ENCODE peak calls at places on chromosomes 4 and X, in six cellular contexts. K is gastrocnemius medialis, D is cardiac muscle cell, L is COR-L47, N is HTR-8/SVneo, Z is Ammon's horn. M is an unnamed sample.

GRCh38 chr4:8540072-8540471 is 40.1 kb upstream of the GPR78 start:
- DNase-seq in D (no peak), Z (peak; percentile 46), K (no peak), N (no peak), L (no peak), M (no peak)

GRCh38 chr4:119523399-119523798 is 105.2 kb downstream of the PDE5A start:
- DNase-seq in N (no peak), K (no peak), D (no peak), Z (no peak), L (no peak), M (no peak)

GRCh38 chrX:96889726-96890125 is 6.0 kb downstream of the RPA4 start:
- DNase-seq in K (no peak), L (no peak), D (no peak), Z (no peak), N (no peak), M (no peak)

GRCh38 chr4:78560296-78560963 is 8.9 kb downstream of the ANXA3 start:
- DNase-seq in Z (no peak), N (peak; percentile 34), D (no peak), K (no peak), L (no peak), M (peak; percentile 39)

GRCh38 chr4:180539284-180539683 is 1703.9 kb upstream of the TENM3 start:
- DNase-seq in N (no peak), Z (no peak), D (no peak), K (no peak), L (no peak), M (no peak)

GRCh38 chr4:188930822-188931221 is 791.6 kb downstream of the TRIML1 start:
- DNase-seq in K (no peak), D (no peak), L (no peak), Z (no peak), N (no peak), M (no peak)

GRCh38 chr4:155497306-155497705 is 120.5 kb upstream of the MAP9 start:
- DNase-seq in Z (no peak), K (no peak), L (no peak), D (no peak), N (no peak), M (no peak)

GRCh38 chrX:21725498-21725897 is 32.4 kb downstream of the SMPX start:
- DNase-seq in Z (peak; percentile 25), K (no peak), D (peak; percentile 20), L (peak; percentile 27), N (peak; percentile 39), M (no peak)

GRCh38 chr4:153850525-153851280 is 61.8 kb upstream of the SFRP2 start:
- DNase-seq in D (peak; percentile 49), K (no peak), L (no peak), Z (no peak), N (no peak), M (no peak)

GRCh38 chr4:525660-526059 is 26.6 kb downstream of the PIGG start:
- DNase-seq in D (no peak), K (no peak), N (no peak), L (no peak), Z (no peak), M (no peak)

GRCh38 chr4:52670121-52670520 is 11.0 kb upstream of the USP46 start:
- DNase-seq in K (no peak), Z (no peak), N (no peak), D (no peak), L (no peak), M (no peak)

GRCh38 chr4:175927121-175927520 is 115.1 kb upstream of the GPM6A start:
- DNase-seq in Z (no peak), D (no peak), L (no peak), K (no peak), N (no peak), M (no peak)

GRCh38 chr4:120731561-120731960 is 191.0 kb downstream of the PRDM5 start:
- DNase-seq in K (no peak), D (peak; percentile 36), N (no peak), L (no peak), Z (no peak), M (no peak)

GRCh38 chr4:179624768-179625181 is 2182.5 kb upstream of the AGA start:
- DNase-seq in D (peak; percentile 40), Z (no peak), N (peak; percentile 49), K (no peak), L (no peak), M (no peak)

GRCh38 chrX:119073200-119073905 is 560 bp downstream of the CT47C1 start:
- DNase-seq in N (no peak), L (no peak), Z (no peak), K (no peak), D (no peak), M (no peak)

GRCh38 chr4:79913581-79913980 is 159.4 kb downstream of the ANTXR2 start:
- DNase-seq in Z (no peak), D (peak; percentile 32), N (no peak), L (no peak), K (no peak), M (no peak)

GRCh38 chrX:108122748-108123147 is 31.2 kb downstream of the ATG4A start:
- DNase-seq in D (no peak), L (no peak), K (no peak), N (no peak), Z (no peak), M (no peak)

M was measured in mucosa of gallbladder.